ENCODE peak calls at places on chromosomes 13 and 19, in five cellular contexts. Q is stimulated activated CD8-positive, alpha-beta memory T cell treated with anti-CD3 and anti-CD28 coated beads, Interleukin-2, amount 100 ng/mL, for 48 hours; O is occipital lobe; W is Calu3; B is fibroblast of the conjunctiva. D is an unnamed sample.
A peak's percentile ranks its signal among the peaks of the same experiment; 100 is the strongest.

GRCh38 chr19:2477732-2478191 is 1.8 kb downstream of the GADD45B start:
- DNase-seq in Q (no peak), W (no peak), B (no peak), O (no peak), D (no peak)

GRCh38 chr13:45527699-45528462 is 63.1 kb downstream of the COG3 start:
- DNase-seq in Q (no peak), B (no peak), W (peak; percentile 11), O (no peak), D (no peak)

GRCh38 chr13:46211116-46211515 is 612 bp upstream of the LRRC63 start:
- DNase-seq in Q (no peak), B (no peak), O (no peak), W (no peak), D (no peak)

GRCh38 chr13:75550159-75550567 is 572 bp downstream of the UCHL3 start:
- DNase-seq in W (peak; percentile 6), O (no peak), Q (no peak), B (peak; percentile 41), D (no peak)

GRCh38 chr19:36051637-36052036 is 2.4 kb downstream of the THAP8 start:
- DNase-seq in O (no peak), W (no peak), B (no peak), Q (no peak), D (no peak)

GRCh38 chr13:25085125-25085742 is 10.7 kb upstream of the PABPC3 start:
- DNase-seq in Q (no peak), W (peak; percentile 46), B (peak; percentile 2), O (peak; percentile 53), D (no peak)

GRCh38 chr19:9966448-9966847 is 30.1 kb upstream of the OLFM2 start:
- DNase-seq in B (no peak), O (no peak), Q (no peak), W (no peak), D (no peak)

GRCh38 chr19:3324405-3324856 is 42.0 kb upstream of the NFIC start:
- DNase-seq in B (no peak), W (peak; percentile 75), O (no peak), Q (peak; percentile 76), D (peak; percentile 57)

GRCh38 chr13:30752201-30752797 is 17.0 kb downstream of the ALOX5AP start:
- DNase-seq in W (no peak), B (no peak), O (no peak), Q (no peak), D (no peak)